ENCODE peak calls at places on chromosomes 1 and 21, in five cellular contexts. Z, G, Y, R and L are unnamed samples. For H3K27me3, the result is how much of the 10 kb centered on the place peaks cover.

GRCh38 chr1:37825508-37825907 is 17.5 kb upstream of the YRDC start:
- DNase-seq in Z (no peak), G (no peak), Y (no peak), R (no peak), L (no peak)

GRCh38 chr1:35565742-35566133 is 7.4 kb upstream of the TFAP2E start:
- DNase-seq in Z (no peak), G (no peak), Y (no peak), R (no peak), L (no peak)

GRCh38 chr1:180988221-180988826 is 34.3 kb downstream of the STX6 start:
- DNase-seq in Z (no peak), G (peak), Y (peak), R (no peak), L (no peak)

GRCh38 chr1:5456090-5456789 is 536.0 kb downstream of the NPHP4 start:
- DNase-seq in Z (no peak), G (no peak), Y (no peak), R (no peak), L (no peak)

GRCh38 chr1:17097125-17097524 is 22.1 kb downstream of the PADI2 start:
- DNase-seq in Z (no peak), G (no peak), Y (no peak), R (no peak), L (no peak)

GRCh38 chr1:200883118-200883517 is 10.3 kb downstream of the GPR25 start:
- DNase-seq in Z (no peak), G (no peak), Y (no peak), R (no peak), L (no peak)

GRCh38 chr1:209674957-209675566 is at the start of gene G0S2:
- DNase-seq in Z (peak), G (peak), Y (no peak), R (peak), L (peak)

GRCh38 chr21:17451364-17451869 is 61.4 kb upstream of the CXADR start:
- DNase-seq in Z (no peak), G (peak), Y (peak), R (peak), L (no peak)

GRCh38 chr1:171138973-171139372 is 46.1 kb upstream of the FMO2 start:
- DNase-seq in Z (no peak), G (peak), Y (no peak), R (peak), L (no peak)

GRCh38 chr21:21232320-21232719 is 234.1 kb downstream of the NCAM2 start:
- DNase-seq in Z (no peak), G (peak), Y (peak), R (no peak), L (no peak)

GRCh38 chr1:89631756-89632155 is 1.2 kb upstream of the LRRC8C start:
- DNase-seq in Z (peak), G (no peak), Y (no peak), R (no peak), L (no peak)

GRCh38 chr1:206082831-206083695 is 30.1 kb downstream of the RHEX start:
- DNase-seq in Z (no peak), G (no peak), Y (no peak), R (no peak), L (no peak)
- H3K27me3 ChIP-seq in Z (under half), G (under half), Y (under half), R (under half), L (under half)

DNA sequence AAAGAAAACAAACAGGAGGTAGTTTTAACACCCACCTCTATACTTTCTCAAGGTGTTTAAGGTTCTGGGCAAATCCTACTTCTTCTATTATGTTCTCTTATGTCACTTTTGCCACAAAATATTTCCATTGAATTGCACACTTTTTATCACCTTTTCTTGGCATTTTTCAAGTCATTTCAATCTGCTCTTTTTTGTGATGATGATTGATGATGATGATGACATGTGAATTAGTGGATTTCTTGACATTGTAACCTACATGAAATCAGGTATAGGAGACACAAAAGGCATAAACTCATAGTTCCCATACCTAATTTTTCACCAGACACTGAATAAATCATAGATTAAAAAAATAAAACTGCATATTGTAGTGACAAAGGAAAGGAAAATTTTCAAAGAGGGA is 4.2 kb downstream of the PTPRC start:
- DNase-seq in Z (no peak), G (no peak), Y (no peak), R (no peak), L (no peak)
- H3K4me3 ChIP-seq in Z (no peak), G (no peak), Y (no peak), R (no peak), L (no peak)

DNA sequence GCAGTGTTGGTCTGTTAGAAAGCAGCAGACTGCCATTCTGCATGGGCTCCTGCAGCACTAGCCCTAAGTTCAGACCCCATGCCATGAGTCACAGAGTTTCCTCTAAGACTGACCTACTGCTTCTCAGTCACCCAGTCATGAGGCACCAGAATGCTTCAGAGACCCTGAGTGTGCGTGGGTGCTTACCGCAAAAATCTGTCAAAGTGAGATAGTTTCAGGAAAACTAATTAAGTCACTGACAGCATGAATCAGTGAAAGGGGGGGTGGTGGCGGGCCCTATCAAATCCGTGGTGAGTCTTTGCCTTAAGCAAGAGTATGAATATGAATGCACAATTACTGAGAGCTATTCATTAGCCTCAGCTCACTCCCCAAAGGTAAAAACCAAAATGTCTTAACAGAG is 98.1 kb downstream of the KCTD3 start:
- DNase-seq in Z (no peak), G (peak), Y (no peak), R (no peak), L (no peak)
- H3K27me3 ChIP-seq in Z (under half), G (under half), Y (under half), R (under half), L (under half)

GRCh38 chr21:43354016-43354420 is 72.9 kb downstream of the SIK1 start:
- DNase-seq in Z (no peak), G (no peak), Y (no peak), R (no peak), L (peak)
- H3K4me3 ChIP-seq in Z (no peak), G (no peak), Y (no peak), R (no peak), L (peak)

DNA sequence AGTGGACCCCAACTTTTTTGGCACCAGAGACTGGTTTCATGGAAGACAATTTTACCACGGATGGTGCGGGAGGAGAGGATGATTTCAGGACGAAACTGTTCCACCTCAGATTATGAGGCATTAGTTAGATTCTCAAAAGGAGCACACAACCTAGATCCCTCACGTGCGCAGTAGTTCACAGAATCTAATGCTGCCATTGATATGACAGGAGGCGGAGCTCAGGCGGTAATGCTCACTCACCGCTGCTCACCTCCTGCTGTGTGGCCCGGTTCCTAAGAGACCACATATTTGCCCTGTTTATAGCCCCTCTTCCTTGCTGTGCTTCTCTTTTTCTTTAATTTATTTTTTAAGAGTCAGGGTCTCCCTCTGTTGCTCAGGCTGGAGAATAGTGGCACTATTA is 4.6 kb downstream of the NTRK1 start:
- DNase-seq in Z (no peak), G (no peak), Y (no peak), R (no peak), L (no peak)
- H3K27me3 ChIP-seq in Z (under half), G (under half), Y (under half), R (under half), L (under half)

GRCh38 chr1:54122992-54123391 is 29.8 kb downstream of the CDCP2 start:
- DNase-seq in Z (no peak), G (no peak), Y (no peak), R (no peak), L (no peak)

GRCh38 chr1:54121482-54122130 is 31.2 kb downstream of the CDCP2 start:
- DNase-seq in Z (peak), G (peak), Y (peak), R (peak), L (peak)

GRCh38 chr1:54122131-54122751 is 30.6 kb downstream of the CDCP2 start:
- DNase-seq in Z (no peak), G (no peak), Y (no peak), R (no peak), L (no peak)

GRCh38 chr1:54120018-54120697 is 32.6 kb downstream of the CDCP2 start:
- DNase-seq in Z (no peak), G (no peak), Y (no peak), R (no peak), L (no peak)

GRCh38 chr1:54120698-54121481 is 31.9 kb downstream of the CDCP2 start:
- DNase-seq in Z (no peak), G (no peak), Y (no peak), R (no peak), L (no peak)
- H3K4me3 ChIP-seq in Z (no peak), G (no peak), Y (no peak), R (peak), L (no peak)

GRCh38 chr1:223363856-223364684 is at the start of gene SUSD4:
- DNase-seq in Z (no peak), G (no peak), Y (no peak), R (no peak), L (peak)
- H3K27me3 ChIP-seq in Z (under half), G (under half), Y (under half), R (under half), L (under half)

DNA sequence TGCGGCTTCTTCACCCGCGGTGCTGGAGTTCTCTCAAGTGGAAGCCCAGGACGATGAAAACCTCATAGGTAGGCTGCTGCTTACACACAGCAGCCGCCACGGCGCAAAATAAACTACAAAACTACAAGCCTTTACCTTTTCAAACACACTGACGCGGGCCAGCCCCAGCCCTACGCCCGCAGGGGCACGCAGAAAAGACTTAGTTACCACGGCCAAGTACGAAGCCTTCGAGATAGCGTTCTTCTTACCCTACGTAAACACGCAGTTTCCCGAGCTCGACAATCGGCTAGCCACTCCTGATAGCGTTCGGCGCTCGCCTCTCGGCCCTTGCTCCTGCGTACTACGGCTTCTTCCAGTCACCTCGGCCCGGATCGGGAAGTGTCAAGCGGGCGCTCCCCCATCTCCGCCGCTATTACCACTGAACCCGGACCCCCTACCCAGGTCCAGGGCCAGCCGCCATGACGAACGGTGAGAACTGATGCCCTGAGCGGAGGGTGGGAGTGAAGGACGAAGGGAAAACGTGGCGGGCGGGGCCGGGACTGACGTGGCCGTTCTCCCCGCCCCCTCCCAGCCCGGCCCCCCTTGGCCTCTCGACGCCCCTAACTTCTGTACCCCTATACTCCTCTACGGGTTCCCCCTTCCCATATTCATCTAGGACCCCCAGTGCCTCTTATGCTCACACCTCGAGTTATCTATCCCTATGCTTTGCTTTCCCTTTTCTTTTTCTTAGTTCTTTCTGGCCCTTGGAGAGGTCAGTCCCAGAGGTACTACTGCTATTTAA is at the start of gene TMEM167B:
- DNase-seq in Z (peak), G (peak), Y (peak), R (peak), L (peak)
- H3K4me3 ChIP-seq in Z (peak), G (peak), Y (peak), R (peak), L (peak)

GRCh38 chr21:44514746-44515358 is 25.1 kb downstream of the KRTAP10-1 start:
- DNase-seq in Z (peak), G (no peak), Y (no peak), R (no peak), L (no peak)
- H3K27me3 ChIP-seq in Z (under half), G (under half), Y (under half), R (under half), L (under half)

DNA sequence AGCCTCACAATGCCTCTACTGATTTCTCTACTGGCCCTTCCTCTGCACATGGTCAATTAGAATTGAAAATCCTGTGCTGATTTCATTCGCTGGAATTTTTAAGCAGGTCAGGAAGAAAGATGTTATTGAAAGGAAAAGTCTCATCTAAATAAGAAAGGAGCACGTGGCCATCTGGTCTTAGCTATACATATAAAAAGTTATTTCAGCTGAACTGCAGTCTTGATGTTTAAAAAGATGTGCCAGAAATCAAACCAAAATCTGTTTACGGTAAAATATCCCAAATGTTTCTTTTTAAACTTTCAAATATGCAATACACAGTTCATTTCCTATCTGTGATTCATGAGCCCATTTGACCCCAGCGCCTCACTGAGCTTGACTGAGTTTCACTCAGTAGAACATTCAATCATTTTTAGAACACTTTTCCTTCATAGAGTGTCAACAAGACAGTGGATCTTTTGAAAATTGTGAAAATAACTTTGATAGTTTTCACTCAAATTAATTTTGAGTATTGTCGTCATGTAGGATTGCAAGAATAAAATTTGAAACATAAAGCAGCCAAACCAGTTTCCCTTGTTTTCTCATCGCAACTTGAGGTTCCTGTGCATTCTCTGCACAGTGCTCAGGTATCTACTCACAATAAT is 293.6 kb downstream of the PTPRC start:
- DNase-seq in Z (peak), G (no peak), Y (peak), R (no peak), L (no peak)
- H3K4me3 ChIP-seq in Z (peak), G (no peak), Y (peak), R (no peak), L (no peak)